ENCODE peak calls at places on chromosomes 4 and X, in nine cellular contexts. One of them, this sample, is unnamed. For H3K36me3, the result is how much of the 10 kb centered on the place peaks cover.

GRCh38 chr4:102217775-102218174 is 127.5 kb downstream of the SLC39A8 start:
- DNase-seq in spleen: no peak
- DNase-seq in SK-N-SH: no peak
- DNase-seq in neuronal stem cell: no peak
- DNase-seq in tibial artery: no peak
- DNase-seq in fibroblast of lung: no peak
- DNase-seq in naive thymus-derived CD4-positive, alpha-beta T cell: no peak
- DNase-seq in PC-3: peak
- DNase-seq in mammary epithelial cell: no peak
- DNase-seq in this sample: no peak

GRCh38 chr4:122341906-122342305 is 36.9 kb upstream of the ADAD1 start:
- DNase-seq in spleen: no peak
- DNase-seq in SK-N-SH: no peak
- DNase-seq in neuronal stem cell: no peak
- DNase-seq in tibial artery: no peak
- DNase-seq in fibroblast of lung: peak
- DNase-seq in naive thymus-derived CD4-positive, alpha-beta T cell: no peak
- DNase-seq in PC-3: peak
- DNase-seq in mammary epithelial cell: peak
- DNase-seq in this sample: no peak

GRCh38 chr4:101009471-101009870 is 337.9 kb downstream of the PPP3CA start:
- DNase-seq in spleen: no peak
- DNase-seq in SK-N-SH: no peak
- DNase-seq in neuronal stem cell: no peak
- DNase-seq in tibial artery: no peak
- DNase-seq in fibroblast of lung: no peak
- DNase-seq in naive thymus-derived CD4-positive, alpha-beta T cell: no peak
- DNase-seq in PC-3: no peak
- DNase-seq in mammary epithelial cell: no peak
- DNase-seq in this sample: no peak

GRCh38 chrX:16185725-16186136 is 18.4 kb downstream of the MAGEB17 start:
- DNase-seq in spleen: no peak
- DNase-seq in SK-N-SH: no peak
- DNase-seq in neuronal stem cell: no peak
- DNase-seq in tibial artery: no peak
- DNase-seq in fibroblast of lung: peak
- DNase-seq in naive thymus-derived CD4-positive, alpha-beta T cell: no peak
- DNase-seq in PC-3: peak
- DNase-seq in mammary epithelial cell: peak
- DNase-seq in this sample: no peak

GRCh38 chrX:65894138-65894537 is 145.7 kb downstream of the VSIG4 start:
- DNase-seq in spleen: peak
- DNase-seq in SK-N-SH: no peak
- DNase-seq in neuronal stem cell: no peak
- DNase-seq in tibial artery: no peak
- DNase-seq in fibroblast of lung: no peak
- DNase-seq in naive thymus-derived CD4-positive, alpha-beta T cell: no peak
- DNase-seq in PC-3: no peak
- DNase-seq in mammary epithelial cell: no peak
- DNase-seq in this sample: peak

GRCh38 chr4:166146806-166147540 is 273.9 kb downstream of the TLL1 start:
- DNase-seq in spleen: no peak
- DNase-seq in SK-N-SH: no peak
- DNase-seq in neuronal stem cell: no peak
- DNase-seq in tibial artery: no peak
- DNase-seq in fibroblast of lung: no peak
- DNase-seq in naive thymus-derived CD4-positive, alpha-beta T cell: no peak
- DNase-seq in PC-3: peak
- DNase-seq in mammary epithelial cell: peak
- DNase-seq in this sample: no peak

GRCh38 chr4:8747467-8747841 is 124.2 kb downstream of the HMX1 start:
- DNase-seq in spleen: no peak
- DNase-seq in SK-N-SH: no peak
- DNase-seq in neuronal stem cell: no peak
- DNase-seq in tibial artery: peak
- DNase-seq in fibroblast of lung: no peak
- DNase-seq in naive thymus-derived CD4-positive, alpha-beta T cell: no peak
- DNase-seq in PC-3: no peak
- DNase-seq in mammary epithelial cell: no peak
- DNase-seq in this sample: no peak

GRCh38 chr4:184255361-184255760 is 37.7 kb upstream of the ENPP6 start:
- DNase-seq in spleen: no peak
- DNase-seq in SK-N-SH: peak
- DNase-seq in neuronal stem cell: no peak
- DNase-seq in tibial artery: no peak
- DNase-seq in fibroblast of lung: no peak
- DNase-seq in naive thymus-derived CD4-positive, alpha-beta T cell: no peak
- DNase-seq in PC-3: no peak
- DNase-seq in mammary epithelial cell: no peak
- DNase-seq in this sample: no peak

GRCh38 chr4:133921280-133922195 is 280.1 kb downstream of the PABPC4L start:
- DNase-seq in spleen: no peak
- DNase-seq in SK-N-SH: no peak
- DNase-seq in neuronal stem cell: no peak
- DNase-seq in tibial artery: no peak
- DNase-seq in fibroblast of lung: peak
- DNase-seq in naive thymus-derived CD4-positive, alpha-beta T cell: no peak
- DNase-seq in PC-3: peak
- DNase-seq in mammary epithelial cell: no peak
- DNase-seq in this sample: no peak

GRCh38 chrX:148333989-148334388 is 166.4 kb upstream of the AFF2 start:
- DNase-seq in spleen: no peak
- DNase-seq in SK-N-SH: no peak
- DNase-seq in neuronal stem cell: no peak
- DNase-seq in tibial artery: no peak
- DNase-seq in fibroblast of lung: no peak
- DNase-seq in naive thymus-derived CD4-positive, alpha-beta T cell: peak
- DNase-seq in PC-3: no peak
- DNase-seq in mammary epithelial cell: no peak
- DNase-seq in this sample: no peak

GRCh38 chrX:119093991-119094741 is 21.4 kb downstream of the CT47C1 start:
- DNase-seq in spleen: no peak
- DNase-seq in SK-N-SH: no peak
- DNase-seq in neuronal stem cell: no peak
- DNase-seq in tibial artery: no peak
- DNase-seq in fibroblast of lung: peak
- DNase-seq in naive thymus-derived CD4-positive, alpha-beta T cell: no peak
- DNase-seq in PC-3: peak
- DNase-seq in mammary epithelial cell: peak
- DNase-seq in this sample: no peak

GRCh38 chr4:152785639-152786517 is 6.1 kb downstream of the ARFIP1 start:
- DNase-seq in spleen: no peak
- DNase-seq in SK-N-SH: no peak
- DNase-seq in neuronal stem cell: no peak
- DNase-seq in tibial artery: no peak
- DNase-seq in fibroblast of lung: no peak
- DNase-seq in naive thymus-derived CD4-positive, alpha-beta T cell: no peak
- DNase-seq in PC-3: no peak
- DNase-seq in mammary epithelial cell: no peak
- DNase-seq in this sample: no peak

GRCh38 chr4:71406459-71406963 is 67.7 kb downstream of the SLC4A4 start:
- DNase-seq in spleen: no peak
- DNase-seq in SK-N-SH: no peak
- DNase-seq in neuronal stem cell: no peak
- DNase-seq in tibial artery: no peak
- DNase-seq in fibroblast of lung: peak
- DNase-seq in naive thymus-derived CD4-positive, alpha-beta T cell: no peak
- DNase-seq in PC-3: peak
- DNase-seq in mammary epithelial cell: no peak
- DNase-seq in this sample: no peak

GRCh38 chrX:85109235-85109634 is 105.6 kb downstream of the APOOL start:
- DNase-seq in spleen: no peak
- DNase-seq in SK-N-SH: peak
- DNase-seq in neuronal stem cell: no peak
- DNase-seq in tibial artery: no peak
- DNase-seq in fibroblast of lung: no peak
- DNase-seq in naive thymus-derived CD4-positive, alpha-beta T cell: no peak
- DNase-seq in PC-3: peak
- DNase-seq in mammary epithelial cell: no peak
- DNase-seq in this sample: no peak

GRCh38 chr4:2788101-2788500 is 4.8 kb upstream of the SH3BP2 start:
- DNase-seq in spleen: no peak
- DNase-seq in SK-N-SH: no peak
- DNase-seq in neuronal stem cell: no peak
- DNase-seq in tibial artery: peak
- DNase-seq in fibroblast of lung: no peak
- DNase-seq in naive thymus-derived CD4-positive, alpha-beta T cell: no peak
- DNase-seq in PC-3: no peak
- DNase-seq in mammary epithelial cell: no peak
- DNase-seq in this sample: no peak

GRCh38 chr4:2786152-2786671 is 6.7 kb upstream of the SH3BP2 start:
- DNase-seq in spleen: peak
- DNase-seq in SK-N-SH: no peak
- DNase-seq in neuronal stem cell: no peak
- DNase-seq in tibial artery: peak
- DNase-seq in fibroblast of lung: no peak
- DNase-seq in naive thymus-derived CD4-positive, alpha-beta T cell: peak
- DNase-seq in PC-3: no peak
- DNase-seq in mammary epithelial cell: no peak
- DNase-seq in this sample: peak

GRCh38 chr4:2787230-2788100 is 5.4 kb upstream of the SH3BP2 start:
- DNase-seq in spleen: peak
- DNase-seq in SK-N-SH: peak
- DNase-seq in neuronal stem cell: no peak
- DNase-seq in tibial artery: peak
- DNase-seq in fibroblast of lung: no peak
- DNase-seq in naive thymus-derived CD4-positive, alpha-beta T cell: peak
- DNase-seq in PC-3: no peak
- DNase-seq in mammary epithelial cell: no peak
- DNase-seq in this sample: no peak

GRCh38 chr4:2785613-2786012 is 7.3 kb upstream of the SH3BP2 start:
- DNase-seq in spleen: peak
- DNase-seq in SK-N-SH: no peak
- DNase-seq in neuronal stem cell: no peak
- DNase-seq in tibial artery: peak
- DNase-seq in fibroblast of lung: no peak
- DNase-seq in naive thymus-derived CD4-positive, alpha-beta T cell: peak
- DNase-seq in PC-3: no peak
- DNase-seq in mammary epithelial cell: no peak
- DNase-seq in this sample: no peak

DNA sequence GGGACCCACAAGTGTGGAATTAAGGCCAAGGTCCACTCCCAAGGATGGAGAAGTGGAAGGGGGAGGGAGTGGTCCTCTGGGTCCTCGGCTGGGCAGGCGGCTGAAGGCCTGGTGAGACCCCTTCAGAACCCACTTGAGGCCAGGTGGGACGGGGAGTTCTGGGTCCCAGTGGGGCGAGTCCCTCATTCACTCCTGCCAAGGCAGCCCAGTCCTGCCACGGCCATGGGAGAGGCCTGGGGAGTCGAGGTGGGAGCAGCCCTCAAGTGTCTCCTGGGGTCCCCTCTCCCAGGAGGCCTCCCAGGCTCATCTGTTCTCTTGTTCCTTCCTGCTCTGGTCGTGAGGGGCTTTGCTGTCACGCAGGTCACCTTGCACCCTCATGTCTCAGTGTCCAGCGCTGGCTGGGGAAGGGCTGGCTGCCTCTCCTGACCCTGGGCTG is 6.1 kb upstream of the SH3BP2 start:
- DNase-seq in spleen: no peak
- DNase-seq in SK-N-SH: peak
- DNase-seq in neuronal stem cell: no peak
- DNase-seq in tibial artery: no peak
- DNase-seq in fibroblast of lung: no peak
- DNase-seq in naive thymus-derived CD4-positive, alpha-beta T cell: no peak
- DNase-seq in PC-3: no peak
- DNase-seq in mammary epithelial cell: no peak
- DNase-seq in this sample: no peak
- H3K27ac ChIP-seq in spleen: peak
- H3K27ac ChIP-seq in SK-N-SH: no peak
- H3K27ac ChIP-seq in neuronal stem cell: no peak
- H3K27ac ChIP-seq in tibial artery: peak
- H3K27ac ChIP-seq in fibroblast of lung: no peak
- H3K27ac ChIP-seq in naive thymus-derived CD4-positive, alpha-beta T cell: peak
- H3K27ac ChIP-seq in PC-3: no peak
- H3K27ac ChIP-seq in mammary epithelial cell: no peak
- H3K27ac ChIP-seq in this sample: peak

GRCh38 chr4:1365271-1366178 is 18.5 kb downstream of the UVSSA start:
- DNase-seq in spleen: peak
- DNase-seq in SK-N-SH: no peak
- DNase-seq in neuronal stem cell: no peak
- DNase-seq in tibial artery: no peak
- DNase-seq in fibroblast of lung: no peak
- DNase-seq in naive thymus-derived CD4-positive, alpha-beta T cell: no peak
- DNase-seq in PC-3: no peak
- DNase-seq in mammary epithelial cell: peak
- DNase-seq in this sample: no peak
- H3K36me3 ChIP-seq in spleen: half or more
- H3K36me3 ChIP-seq in SK-N-SH: under half
- H3K36me3 ChIP-seq in neuronal stem cell: under half
- H3K36me3 ChIP-seq in tibial artery: under half
- H3K36me3 ChIP-seq in fibroblast of lung: under half
- H3K36me3 ChIP-seq in naive thymus-derived CD4-positive, alpha-beta T cell: under half
- H3K36me3 ChIP-seq in PC-3: under half
- H3K36me3 ChIP-seq in mammary epithelial cell: under half
- H3K36me3 ChIP-seq in this sample: under half

GRCh38 chr4:183142566-183143545 is 43.8 kb downstream of the WWC2 start:
- DNase-seq in spleen: no peak
- DNase-seq in SK-N-SH: peak
- DNase-seq in neuronal stem cell: no peak
- DNase-seq in tibial artery: peak
- DNase-seq in fibroblast of lung: peak
- DNase-seq in naive thymus-derived CD4-positive, alpha-beta T cell: no peak
- DNase-seq in PC-3: peak
- DNase-seq in mammary epithelial cell: peak
- DNase-seq in this sample: no peak
- H3K27ac ChIP-seq in spleen: peak
- H3K27ac ChIP-seq in SK-N-SH: peak
- H3K27ac ChIP-seq in neuronal stem cell: no peak
- H3K27ac ChIP-seq in tibial artery: no peak
- H3K27ac ChIP-seq in fibroblast of lung: no peak
- H3K27ac ChIP-seq in naive thymus-derived CD4-positive, alpha-beta T cell: no peak
- H3K27ac ChIP-seq in PC-3: peak
- H3K27ac ChIP-seq in mammary epithelial cell: peak
- H3K27ac ChIP-seq in this sample: no peak

DNA sequence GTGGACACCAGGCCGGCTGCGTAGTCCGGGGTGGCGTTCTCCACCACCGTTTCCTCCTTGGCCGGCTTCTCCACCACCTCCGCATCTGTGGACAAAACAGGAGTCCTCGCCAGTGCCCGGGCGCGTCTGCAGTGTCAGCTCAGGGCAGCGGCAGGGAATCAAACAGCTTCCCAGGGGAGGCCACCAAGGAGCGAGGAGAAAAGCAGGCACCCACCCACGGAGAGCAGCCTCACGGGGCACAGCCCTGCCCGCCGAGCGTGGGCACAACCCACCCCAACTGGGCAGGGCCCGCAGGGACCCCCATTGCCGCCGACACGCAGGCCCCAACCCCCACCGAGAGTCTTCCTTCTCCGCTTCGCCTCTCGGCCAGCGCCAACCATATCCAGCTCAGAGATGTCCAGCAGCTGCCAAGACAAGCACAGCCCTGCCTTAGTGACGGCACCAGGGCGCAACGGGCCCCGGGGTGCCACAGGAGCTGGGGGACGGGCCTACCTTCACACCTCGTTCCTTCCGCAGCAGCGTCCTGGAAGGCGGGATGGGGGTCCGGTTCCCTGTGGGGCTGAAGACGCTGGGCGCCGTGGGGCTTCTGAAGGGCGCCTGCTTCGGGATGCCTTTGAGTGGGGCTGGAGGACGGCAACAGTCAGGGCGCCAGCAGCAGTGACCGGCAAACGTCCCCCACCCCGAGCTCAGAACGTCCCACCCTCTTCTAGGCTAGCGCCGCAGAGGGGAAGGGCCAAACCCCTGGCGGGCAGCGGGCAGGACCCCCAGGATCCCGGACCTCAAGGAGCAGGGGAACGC is 22.8 kb downstream of the NELFA start:
- DNase-seq in spleen: peak
- DNase-seq in SK-N-SH: peak
- DNase-seq in neuronal stem cell: no peak
- DNase-seq in tibial artery: no peak
- DNase-seq in fibroblast of lung: no peak
- DNase-seq in naive thymus-derived CD4-positive, alpha-beta T cell: no peak
- DNase-seq in PC-3: no peak
- DNase-seq in mammary epithelial cell: no peak
- DNase-seq in this sample: no peak
- H3K36me3 ChIP-seq in spleen: half or more
- H3K36me3 ChIP-seq in SK-N-SH: under half
- H3K36me3 ChIP-seq in neuronal stem cell: half or more
- H3K36me3 ChIP-seq in tibial artery: half or more
- H3K36me3 ChIP-seq in fibroblast of lung: under half
- H3K36me3 ChIP-seq in naive thymus-derived CD4-positive, alpha-beta T cell: half or more
- H3K36me3 ChIP-seq in PC-3: under half
- H3K36me3 ChIP-seq in mammary epithelial cell: under half
- H3K36me3 ChIP-seq in this sample: half or more